ENCODE peak calls at places on chromosomes 5 and 9, in seven cellular contexts. M is left lung; U is bronchial epithelial cell; I is CD4-positive, alpha-beta T cell; C is ovary; N is dorsolateral prefrontal cortex; Q is IMR-90. E is an unnamed sample. For H3K27me3, the result is how much of the 10 kb centered on the place peaks cover.

GRCh38 chr5:90932052-90932699 is 373.6 kb downstream of the ADGRV1 start:
- DNase-seq in M (no peak), U (peak), I (no peak), C (peak), N (no peak), Q (peak), E (no peak)

GRCh38 chr9:68861436-68861835 is 152.5 kb downstream of the PRKACG start:
- DNase-seq in M (no peak), U (no peak), I (no peak), C (no peak), N (no peak), Q (no peak), E (no peak)

GRCh38 chr9:101458955-101459631 is 23.5 kb upstream of the ALDOB start:
- DNase-seq in M (no peak), U (peak), I (no peak), C (no peak), N (no peak), Q (peak), E (no peak)

GRCh38 chr9:130193531-130194405 is 21.6 kb downstream of the NCS1 start:
- DNase-seq in M (no peak), U (no peak), I (no peak), C (peak), N (peak), Q (no peak), E (no peak)

GRCh38 chr9:126499911-126500599 is 113.7 kb upstream of the LMX1B start:
- DNase-seq in M (no peak), U (no peak), I (no peak), C (no peak), N (no peak), Q (no peak), E (no peak)

GRCh38 chr5:14364576-14365472 is 216.8 kb upstream of the OTULINL start:
- DNase-seq in M (no peak), U (peak), I (no peak), C (no peak), N (no peak), Q (no peak), E (no peak)

GRCh38 chr5:99034336-99034735 is 105.5 kb upstream of the CHD1 start:
- DNase-seq in M (no peak), U (no peak), I (no peak), C (no peak), N (no peak), Q (peak), E (no peak)

GRCh38 chr9:135616621-135617537 is 22.5 kb downstream of the GLT6D1 start:
- DNase-seq in M (no peak), U (no peak), I (no peak), C (no peak), N (no peak), Q (no peak), E (no peak)

GRCh38 chr5:68652507-68652906 is 437.0 kb downstream of the PIK3R1 start:
- DNase-seq in M (no peak), U (peak), I (no peak), C (no peak), N (no peak), Q (no peak), E (no peak)

GRCh38 chr9:34332370-34332964 is 3.1 kb downstream of the NUDT2 start:
- DNase-seq in M (no peak), U (peak), I (no peak), C (no peak), N (no peak), Q (peak), E (no peak)

GRCh38 chr9:71929223-71929622 is 17.8 kb downstream of the C9orf85 start:
- DNase-seq in M (no peak), U (peak), I (no peak), C (no peak), N (no peak), Q (peak), E (no peak)

GRCh38 chr5:132907161-132907560 is 33.7 kb downstream of the LEAP2 start:
- DNase-seq in M (no peak), U (peak), I (no peak), C (no peak), N (no peak), Q (peak), E (no peak)

GRCh38 chr5:57939335-57939734 is 456.7 kb upstream of the ACTBL2 start:
- DNase-seq in M (no peak), U (no peak), I (no peak), C (no peak), N (no peak), Q (no peak), E (no peak)

GRCh38 chr9:129506892-129507291 is 114.0 kb downstream of the C9orf50 start:
- DNase-seq in M (no peak), U (no peak), I (no peak), C (no peak), N (no peak), Q (peak), E (no peak)

GRCh38 chr9:123749580-123750202 is 180.2 kb downstream of the DENND1A start:
- DNase-seq in M (no peak), U (peak), I (no peak), C (no peak), N (no peak), Q (peak), E (no peak)

GRCh38 chr5:758698-759053 is 25.9 kb downstream of the ZDHHC11B start:
- DNase-seq in M (no peak), U (no peak), I (peak), C (peak), N (no peak), Q (no peak), E (no peak)

GRCh38 chr9:95097279-95097678 is 220.2 kb downstream of the FANCC start:
- DNase-seq in M (no peak), U (no peak), I (no peak), C (no peak), N (no peak), Q (no peak), E (no peak)

GRCh38 chr9:95096381-95096780 is 221.1 kb downstream of the FANCC start:
- DNase-seq in M (no peak), U (no peak), I (no peak), C (no peak), N (no peak), Q (no peak), E (no peak)

GRCh38 chr9:95095619-95096355 is 221.7 kb downstream of the FANCC start:
- DNase-seq in M (no peak), U (no peak), I (no peak), C (no peak), N (no peak), Q (no peak), E (no peak)

GRCh38 chr9:95098391-95098921 is 219.1 kb downstream of the FANCC start:
- DNase-seq in M (no peak), U (no peak), I (no peak), C (no peak), N (no peak), Q (no peak), E (no peak)

GRCh38 chr9:95096807-95097206 is 220.7 kb downstream of the FANCC start:
- DNase-seq in M (no peak), U (no peak), I (no peak), C (no peak), N (no peak), Q (no peak), E (no peak)
- TF ChIP-seq CTCF in M (no peak), U (peak), I (no peak), C (no peak), N (no peak), Q (peak), E (no peak)

DNA sequence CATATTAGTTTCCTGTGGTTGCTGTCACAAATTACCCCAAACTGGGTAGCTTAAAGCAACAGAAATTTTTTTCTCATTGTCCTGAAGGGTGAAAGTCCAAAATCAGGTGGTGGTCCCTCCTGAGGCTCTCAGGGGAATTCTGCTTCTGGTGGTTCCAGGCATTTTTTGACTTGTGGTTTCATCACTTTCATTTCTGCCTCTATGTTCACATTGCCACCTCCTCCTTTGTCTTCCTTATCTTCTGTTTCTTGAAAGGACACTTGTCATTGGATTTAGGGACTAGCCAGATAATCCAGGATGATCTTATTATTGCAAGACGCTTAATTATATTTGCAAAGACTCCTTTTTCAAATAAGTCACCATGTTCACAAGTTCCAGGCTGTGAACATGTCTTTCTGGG is 43.2 kb downstream of the KCNMB1 start:
- DNase-seq in M (no peak), U (no peak), I (no peak), C (no peak), N (no peak), Q (no peak), E (no peak)
- H3K27me3 ChIP-seq in M (under half), U (under half), I (under half), C (under half), N (under half), Q (under half), E (under half)

GRCh38 chr9:88589656-88590055 is 54.7 kb downstream of the NXNL2 start:
- DNase-seq in M (no peak), U (no peak), I (no peak), C (no peak), N (no peak), Q (no peak), E (no peak)

GRCh38 chr9:88587885-88588628 is 53.1 kb downstream of the NXNL2 start:
- DNase-seq in M (no peak), U (no peak), I (no peak), C (no peak), N (no peak), Q (peak), E (no peak)

GRCh38 chr9:88593537-88594185 is 58.7 kb downstream of the NXNL2 start:
- DNase-seq in M (no peak), U (peak), I (peak), C (peak), N (no peak), Q (peak), E (no peak)

GRCh38 chr9:88587182-88587581 is 52.2 kb downstream of the NXNL2 start:
- DNase-seq in M (no peak), U (no peak), I (no peak), C (no peak), N (no peak), Q (no peak), E (no peak)

DNA sequence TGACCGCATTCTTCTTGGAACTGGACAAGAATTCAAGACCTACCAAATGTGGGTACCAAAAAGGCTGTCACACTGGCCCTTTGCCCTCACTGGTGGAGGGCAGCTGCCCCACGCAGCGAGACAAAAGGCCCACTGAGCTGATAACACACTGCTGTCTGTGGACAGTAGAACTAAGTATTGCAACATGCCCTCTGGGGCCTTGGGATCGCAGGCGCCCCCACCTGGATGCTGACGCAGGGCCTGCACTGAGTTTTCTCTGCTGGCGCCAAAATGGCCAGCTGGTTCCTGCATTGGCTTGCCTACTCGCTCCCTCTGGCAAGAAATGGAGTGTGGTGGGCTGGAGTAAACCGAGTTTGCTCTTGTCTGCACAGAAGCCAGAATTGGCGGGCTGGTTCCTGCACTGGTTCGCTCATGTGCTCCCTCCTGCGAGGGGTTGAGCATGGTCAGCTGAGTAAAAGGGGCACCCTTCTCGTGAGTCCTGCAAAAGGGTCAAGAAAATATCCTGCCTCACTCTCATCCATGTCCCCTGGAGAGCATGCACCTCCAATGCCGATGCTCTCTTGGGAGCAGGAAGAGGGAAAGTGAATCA is 55.7 kb downstream of the NXNL2 start:
- DNase-seq in M (no peak), U (no peak), I (no peak), C (no peak), N (no peak), Q (no peak), E (no peak)
- TF ChIP-seq CTCF in M (no peak), U (no peak), I (no peak), C (no peak), N (no peak), Q (no peak), E (no peak)

DNA sequence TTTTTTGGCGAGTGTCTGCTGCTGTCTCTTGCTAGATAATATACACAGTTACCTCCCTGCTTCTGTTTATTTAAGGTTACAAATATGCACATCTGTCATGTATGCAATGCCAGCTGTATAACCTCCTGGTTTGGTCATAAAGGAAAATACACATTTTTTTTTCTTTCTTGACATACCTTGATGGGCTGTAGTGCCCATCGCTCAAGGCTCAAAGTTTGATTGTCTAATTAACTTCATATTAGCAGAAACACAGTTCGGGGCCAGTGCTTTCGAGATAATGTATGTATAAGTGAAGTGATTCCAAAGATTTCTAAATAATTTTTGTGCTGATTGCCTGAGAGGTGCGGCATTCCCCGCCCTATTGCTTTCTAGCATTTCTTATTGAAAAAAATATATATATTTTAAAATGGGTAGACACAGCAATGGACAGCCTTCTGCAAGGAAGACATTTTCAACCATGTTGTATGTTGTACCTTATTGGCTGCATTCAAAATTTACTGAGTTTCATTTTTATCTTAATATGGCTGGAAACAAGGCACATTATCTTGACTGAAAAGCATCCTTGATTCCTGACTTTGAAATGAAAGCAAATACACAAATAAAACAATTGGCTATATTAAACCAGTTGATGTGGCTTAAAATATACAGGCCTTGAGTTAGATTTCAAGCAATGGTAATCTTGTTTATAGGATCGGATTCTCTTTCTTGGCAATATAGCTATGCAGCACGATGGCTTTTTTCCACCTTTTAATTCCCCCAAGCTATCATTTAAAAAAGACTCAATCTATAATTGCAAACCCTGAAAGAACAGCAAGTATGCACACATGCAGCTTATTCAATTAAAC is 206.1 kb downstream of the MEF2C start:
- DNase-seq in M (no peak), U (no peak), I (no peak), C (no peak), N (no peak), Q (no peak), E (no peak)
- H3K27me3 ChIP-seq in M (half or more), U (half or more), I (half or more), C (under half), N (under half), Q (half or more), E (half or more)

GRCh38 chr9:82101475-82101874 is 112.9 kb downstream of the SPATA31D1 start:
- DNase-seq in M (no peak), U (no peak), I (no peak), C (no peak), N (no peak), Q (no peak), E (no peak)
- TF ChIP-seq CTCF in M (no peak), U (no peak), I (no peak), C (no peak), N (no peak), Q (no peak), E (no peak)

GRCh38 chr5:15520856-15521255 is 20.9 kb downstream of the FBXL7 start:
- DNase-seq in M (no peak), U (no peak), I (no peak), C (no peak), N (no peak), Q (no peak), E (no peak)
- H3K27me3 ChIP-seq in M (under half), U (under half), I (under half), C (under half), N (under half), Q (under half), E (under half)

DNA sequence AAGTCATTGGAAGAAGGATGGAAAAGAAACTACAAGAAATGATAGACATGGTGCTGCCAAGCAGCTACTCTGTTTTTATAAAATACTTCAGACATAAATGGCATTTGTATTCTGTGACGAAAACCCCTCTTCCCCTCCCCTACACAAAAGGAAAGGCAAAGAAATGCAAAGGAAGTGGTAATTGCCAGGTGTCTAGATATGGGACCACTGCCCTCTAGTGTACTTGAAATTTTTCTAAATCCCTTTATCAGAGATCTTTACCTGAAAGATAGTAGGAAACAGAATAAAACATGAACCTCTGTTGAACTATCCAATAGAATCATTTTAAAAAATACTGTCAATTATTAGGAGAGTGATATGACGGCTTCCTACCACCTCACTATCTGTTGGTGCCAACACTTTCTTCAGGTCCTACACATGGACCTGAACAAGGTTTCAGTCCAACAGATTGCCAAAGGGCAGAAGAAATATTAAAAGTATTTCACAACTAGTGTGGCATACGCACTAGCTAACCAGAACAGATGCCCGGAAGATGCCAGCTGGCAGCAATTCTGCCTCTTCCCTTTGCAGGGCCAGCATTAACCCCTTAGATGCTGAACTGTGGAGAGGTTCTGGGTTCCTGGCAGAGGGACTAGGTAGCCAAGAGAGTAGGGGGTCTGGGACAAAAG is 104.1 kb downstream of the TSSK1B start:
- DNase-seq in M (no peak), U (peak), I (no peak), C (no peak), N (no peak), Q (peak), E (no peak)
- TF ChIP-seq CTCF in M (peak), U (peak), I (peak), C (no peak), N (peak), Q (peak), E (peak)